ENCODE peak calls at places on chromosome 2, in four cellular contexts. D, R, M and Q are unnamed samples.

GRCh38 chr2:119827866-119828507 is 68.3 kb downstream of the PTPN4 start:
- DNase-seq in D (peak; percentile 45), R (no peak), M (no peak), Q (peak; percentile 16)

GRCh38 chr2:23708771-23709170 is 218.2 kb downstream of the ATAD2B start:
- DNase-seq in R (no peak), D (no peak), M (no peak), Q (no peak)

GRCh38 chr2:2662037-2662846 is 331.2 kb upstream of the MYT1L start:
- DNase-seq in R (no peak), M (peak; percentile 73), D (no peak), Q (no peak)

GRCh38 chr2:100406120-100406508 is 11.4 kb downstream of the CHST10 start:
- DNase-seq in R (no peak), M (no peak), D (no peak), Q (no peak)

GRCh38 chr2:17166506-17166905 is 351.7 kb downstream of the RAD51AP2 start:
- DNase-seq in R (no peak), M (no peak), D (peak; percentile 60), Q (peak; percentile 72)

GRCh38 chr2:158998486-158999248 is 30.2 kb downstream of the TANC1 start:
- DNase-seq in D (peak; percentile 88), R (no peak), M (no peak), Q (peak; percentile 42)

GRCh38 chr2:73494031-73494430 is 108.4 kb downstream of the ALMS1 start:
- DNase-seq in M (no peak), D (peak; percentile 72), R (no peak), Q (peak; percentile 62)

GRCh38 chr2:240395896-240396622 is 39.4 kb upstream of the GPC1 start:
- DNase-seq in R (peak; percentile 71), M (no peak), D (no peak), Q (no peak)

GRCh38 chr2:86703704-86704370 is 16.3 kb upstream of the RMND5A start:
- DNase-seq in M (peak; percentile 85), R (peak; percentile 52), D (peak; percentile 58), Q (no peak)

GRCh38 chr2:191869178-191869577 is 22.3 kb upstream of the CAVIN2 start:
- DNase-seq in M (no peak), D (no peak), R (no peak), Q (peak; percentile 54)

GRCh38 chr2:144379891-144380311 is 140.0 kb downstream of the ZEB2 start:
- DNase-seq in D (no peak), R (no peak), M (no peak), Q (no peak)

GRCh38 chr2:33207336-33207735 is 260.6 kb downstream of the LTBP1 start:
- DNase-seq in D (no peak), M (no peak), R (no peak), Q (no peak)

GRCh38 chr2:189613650-189614420 is 33.2 kb upstream of the SLC40A1 start:
- DNase-seq in M (peak; percentile 8), D (peak; percentile 54), R (no peak), Q (peak; percentile 65)
- H3K4me3 ChIP-seq in M (peak overlapping the region; percentile 65), D (peak overlapping the region; percentile 43), R (no peak overlapping the region), Q (no peak overlapping the region)

DNA sequence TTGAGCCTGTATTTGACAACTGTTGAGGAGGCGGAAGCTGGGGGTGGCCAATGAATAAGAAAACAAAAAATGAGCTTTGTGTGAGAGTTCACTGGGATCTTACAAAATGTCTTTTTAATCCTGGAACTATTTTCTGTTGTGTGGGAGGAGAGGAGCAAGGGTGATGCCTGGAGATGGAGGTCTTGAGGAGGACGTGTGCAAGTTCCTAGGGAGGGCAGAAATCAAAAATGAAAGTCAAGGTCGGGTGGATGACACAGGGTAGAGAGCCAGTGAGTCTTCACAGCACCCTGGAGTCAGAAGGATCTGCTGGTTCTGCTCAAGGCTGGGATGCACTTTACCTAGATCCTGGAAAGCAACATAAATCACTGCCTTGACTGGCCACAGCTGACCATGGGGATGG is 180.3 kb upstream of the PKDCC start:
- DNase-seq in D (no peak), M (no peak), R (no peak), Q (no peak)
- H3K36me3 ChIP-seq in D (no peaks in the 10 kb centered on the region), M (no peaks in the 10 kb centered on the region), R (no peaks in the 10 kb centered on the region), Q (no peaks in the 10 kb centered on the region)

DNA sequence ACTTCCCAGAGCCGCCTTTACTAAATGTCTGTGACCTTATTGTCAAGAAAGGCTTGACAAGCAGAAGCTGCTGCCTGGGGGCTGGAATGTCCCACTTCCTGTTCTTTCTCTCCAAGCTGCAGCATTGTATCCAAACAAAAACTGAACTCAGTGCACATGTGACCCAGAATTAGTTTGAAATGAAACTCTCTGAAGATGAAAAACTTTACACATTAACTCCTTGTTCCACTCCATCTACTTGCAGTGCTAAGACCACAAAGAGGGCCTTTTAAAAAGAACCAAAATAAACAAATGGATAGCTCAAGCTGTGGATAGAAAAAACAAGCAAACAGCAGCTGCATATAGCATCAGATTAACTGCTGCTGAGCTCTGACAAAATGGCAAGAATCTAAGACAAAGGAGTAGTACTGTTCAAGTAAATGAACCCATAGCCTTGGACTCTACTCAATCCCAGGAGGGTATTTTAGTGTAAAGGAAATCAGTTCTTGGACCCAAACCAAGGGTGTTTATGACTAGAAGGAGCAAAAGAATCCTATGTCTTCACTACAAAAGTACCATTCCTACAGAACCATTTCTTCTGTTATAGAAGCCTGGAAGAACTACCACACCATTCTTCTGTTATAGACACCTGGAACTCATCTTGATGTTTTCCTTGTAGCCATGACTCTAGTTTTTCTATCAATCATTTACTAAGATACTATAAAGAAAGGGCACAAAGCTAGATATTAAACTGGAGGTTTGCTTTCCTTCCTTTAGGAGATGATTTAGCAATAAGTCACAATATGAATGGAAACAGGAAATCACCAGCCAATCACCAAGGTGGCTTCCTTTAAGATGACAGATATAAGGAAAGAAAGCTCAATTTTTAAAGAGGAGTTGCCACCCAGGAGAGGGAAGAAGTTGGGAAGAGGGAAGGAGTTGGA is 100.1 kb upstream of the NEUROD1 start:
- DNase-seq in M (no peak), D (peak; percentile 43), R (no peak), Q (no peak)
- H3K4me3 ChIP-seq in M (no peak overlapping the region), D (no peak overlapping the region), R (no peak overlapping the region), Q (no peak overlapping the region)

GRCh38 chr2:208320686-208321085 is 54.6 kb downstream of the PIKFYVE start:
- DNase-seq in R (peak; percentile 86), D (peak; percentile 6), M (peak; percentile 47), Q (peak; percentile 40)

GRCh38 chr2:208315081-208315788 is 49.2 kb downstream of the PIKFYVE start:
- DNase-seq in D (peak; percentile 8), M (peak; percentile 76), R (no peak), Q (peak; percentile 59)

GRCh38 chr2:208318127-208318526 is 52.1 kb downstream of the PIKFYVE start:
- DNase-seq in M (no peak), R (no peak), D (no peak), Q (no peak)

DNA sequence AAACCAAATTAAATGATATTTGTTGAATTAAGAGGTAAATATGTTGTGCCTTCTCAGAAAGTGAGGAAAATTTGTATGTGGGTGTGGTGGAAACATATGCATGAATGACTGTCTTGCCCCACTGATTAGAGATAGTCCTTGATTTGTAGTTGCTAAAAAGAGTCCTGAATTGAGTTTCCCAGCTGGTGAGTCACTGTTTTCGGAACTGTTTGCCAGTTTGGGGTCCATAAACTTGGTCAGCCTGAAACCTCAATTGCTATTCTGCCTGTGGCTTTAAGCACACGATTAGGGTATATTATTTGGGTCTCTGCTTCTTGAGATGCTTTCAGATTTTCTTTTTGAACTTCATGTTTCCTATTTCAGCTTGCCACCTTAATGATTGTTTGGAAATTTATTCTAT is 53.3 kb downstream of the PIKFYVE start:
- DNase-seq in M (no peak), R (no peak), D (peak; percentile 35), Q (peak; percentile 9)
- H3K36me3 ChIP-seq in M (no peaks in the 10 kb centered on the region), R (peaks cover 4% of the 10 kb centered on the region), D (peaks cover 12% of the 10 kb centered on the region), Q (peaks cover 20% of the 10 kb centered on the region)

GRCh38 chr2:76469066-76469465 is 758.4 kb upstream of the GCFC2 start:
- DNase-seq in R (no peak), M (no peak), D (no peak), Q (no peak)

GRCh38 chr2:76464310-76464709 is 753.6 kb upstream of the GCFC2 start:
- DNase-seq in D (no peak), M (no peak), R (no peak), Q (no peak)

GRCh38 chr2:76461431-76461830 is 750.7 kb upstream of the GCFC2 start:
- DNase-seq in D (no peak), R (no peak), M (no peak), Q (no peak)

GRCh38 chr2:76472946-76473345 is 762.2 kb upstream of the GCFC2 start:
- DNase-seq in M (no peak), D (no peak), R (no peak), Q (no peak)

DNA sequence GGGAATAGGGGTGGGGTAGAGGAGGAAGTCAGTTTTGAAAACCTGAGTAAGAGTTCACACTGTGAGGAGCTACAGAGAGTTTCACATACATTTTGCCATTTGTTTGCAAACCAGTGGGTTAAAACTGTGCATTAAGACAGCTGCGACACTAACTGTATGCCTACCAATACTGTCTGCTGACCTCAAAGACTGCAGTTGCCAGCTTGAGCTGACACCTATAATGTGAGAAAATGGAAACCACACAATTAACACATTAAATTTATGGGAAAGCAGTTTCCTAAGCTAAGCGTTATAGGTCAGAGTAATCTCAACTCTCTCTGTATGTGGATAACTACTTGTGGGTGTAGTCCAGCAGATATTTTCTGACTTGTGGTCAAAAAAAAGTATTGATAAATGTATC is 756.6 kb upstream of the GCFC2 start:
- DNase-seq in R (no peak), D (no peak), M (no peak), Q (no peak)
- H3K4me3 ChIP-seq in R (no peak overlapping the region), D (no peak overlapping the region), M (no peak overlapping the region), Q (no peak overlapping the region)

GRCh38 chr2:200939832-200940231 is 23.6 kb downstream of the ORC2 start:
- DNase-seq in R (no peak), M (no peak), D (no peak), Q (no peak)

GRCh38 chr2:200943527-200944120 is 19.8 kb downstream of the ORC2 start:
- DNase-seq in R (no peak), M (no peak), D (no peak), Q (no peak)

GRCh38 chr2:200945395-200945729 is 18.1 kb downstream of the ORC2 start:
- DNase-seq in M (no peak), R (no peak), D (no peak), Q (no peak)

GRCh38 chr2:200950378-200950777 is 13.1 kb downstream of the ORC2 start:
- DNase-seq in R (no peak), D (no peak), M (no peak), Q (no peak)

GRCh38 chr2:200944467-200945394 is 18.7 kb downstream of the ORC2 start:
- DNase-seq in R (no peak), M (no peak), D (peak; percentile 83), Q (peak; percentile 95)
- H3K36me3 ChIP-seq in R (peaks cover 5% of the 10 kb centered on the region), M (no peaks in the 10 kb centered on the region), D (peaks cover 15% of the 10 kb centered on the region), Q (peaks cover 11% of the 10 kb centered on the region)